ENCODE peak calls at places on chromosomes 5 and 9, in four cellular contexts. C, E, O and Q are unnamed samples.

GRCh38 chr5:96187309-96188027 is 225.8 kb upstream of the ELL2 start:
- DNase-seq in C (no peak), E (no peak), O (no peak), Q (no peak)

GRCh38 chr5:71778678-71779276 is 59.7 kb downstream of the CARTPT start:
- DNase-seq in C (peak), E (no peak), O (peak), Q (peak)

GRCh38 chr9:134055981-134056461 is 11.8 kb downstream of the BRD3 start:
- DNase-seq in C (no peak), E (no peak), O (peak), Q (no peak)

GRCh38 chr5:179553875-179554274 is 3.5 kb downstream of the RUFY1 start:
- DNase-seq in C (no peak), E (no peak), O (no peak), Q (no peak)

GRCh38 chr9:135404451-135405144 is 75.0 kb upstream of the PPP1R26 start:
- DNase-seq in C (no peak), E (no peak), O (no peak), Q (no peak)

GRCh38 chr5:154421868-154422267 is 23.9 kb upstream of the SAP30L start:
- DNase-seq in C (peak), E (peak), O (peak), Q (peak)

GRCh38 chr5:96752341-96753016 is 55.3 kb downstream of the ERAP1 start:
- DNase-seq in C (peak), E (peak), O (peak), Q (peak)

GRCh38 chr5:138755084-138755748 is 2.0 kb downstream of the CTNNA1 start:
- DNase-seq in C (no peak), E (no peak), O (no peak), Q (peak)

GRCh38 chr9:13264788-13265187 is 14.7 kb downstream of the MPDZ start:
- DNase-seq in C (no peak), E (no peak), O (no peak), Q (no peak)

GRCh38 chr9:126604059-126604685 is 9.6 kb upstream of the LMX1B start:
- DNase-seq in C (no peak), E (no peak), O (no peak), Q (no peak)

GRCh38 chr9:113734826-113735225 is 141.3 kb upstream of the ZNF618 start:
- DNase-seq in C (no peak), E (no peak), O (no peak), Q (no peak)

GRCh38 chr9:138022121-138022741 is 144.6 kb downstream of the CACNA1B start:
- DNase-seq in C (no peak), E (no peak), O (peak), Q (peak)

GRCh38 chr5:120614512-120614911 is 150.4 kb downstream of the PRR16 start:
- DNase-seq in C (no peak), E (no peak), O (no peak), Q (no peak)

GRCh38 chr9:23728736-23729135 is 97.3 kb downstream of the ELAVL2 start:
- DNase-seq in C (no peak), E (no peak), O (no peak), Q (no peak)

GRCh38 chr5:178346607-178347334 is 114.2 kb upstream of the PHYKPL start:
- DNase-seq in C (no peak), E (no peak), O (no peak), Q (no peak)

GRCh38 chr5:57858905-57859304 is 376.3 kb upstream of the ACTBL2 start:
- DNase-seq in C (no peak), E (no peak), O (no peak), Q (no peak)

GRCh38 chr9:81499021-81499454 is 190.3 kb downstream of the TLE1 start:
- DNase-seq in C (no peak), E (no peak), O (no peak), Q (no peak)

GRCh38 chr5:110790673-110791072 is 51.9 kb downstream of the SLC25A46 start:
- DNase-seq in C (no peak), E (no peak), O (peak), Q (no peak)

GRCh38 chr9:112112519-112112918 is 62.6 kb downstream of the SUSD1 start:
- DNase-seq in C (no peak), E (no peak), O (no peak), Q (no peak)

GRCh38 chr9:13568851-13569618 is 289.5 kb upstream of the MPDZ start:
- DNase-seq in C (no peak), E (no peak), O (no peak), Q (no peak)

GRCh38 chr9:78821126-78821822 is 524.3 kb downstream of the PSAT1 start:
- DNase-seq in C (peak), E (no peak), O (peak), Q (peak)

GRCh38 chr5:138241688-138242547 is 28.8 kb upstream of the CDC23 start:
- DNase-seq in C (no peak), E (peak), O (peak), Q (no peak)

GRCh38 chr9:129113645-129114304 is 2.6 kb downstream of the PTPA start:
- DNase-seq in C (no peak), E (no peak), O (no peak), Q (no peak)

GRCh38 chr5:107422494-107422893 is 248.2 kb downstream of the EFNA5 start:
- DNase-seq in C (peak), E (no peak), O (no peak), Q (peak)

GRCh38 chr5:38059876-38060275 is 198.5 kb upstream of the EGFLAM start:
- DNase-seq in C (no peak), E (no peak), O (no peak), Q (no peak)

GRCh38 chr5:8997542-8998070 is 548.3 kb downstream of the SEMA5A start:
- DNase-seq in C (no peak), E (no peak), O (no peak), Q (no peak)

GRCh38 chr5:8993031-8993430 is 552.8 kb downstream of the SEMA5A start:
- DNase-seq in C (peak), E (no peak), O (no peak), Q (peak)
- TF ChIP-seq CTCF in C (peak), E (no peak), O (peak), Q (peak)

DNA sequence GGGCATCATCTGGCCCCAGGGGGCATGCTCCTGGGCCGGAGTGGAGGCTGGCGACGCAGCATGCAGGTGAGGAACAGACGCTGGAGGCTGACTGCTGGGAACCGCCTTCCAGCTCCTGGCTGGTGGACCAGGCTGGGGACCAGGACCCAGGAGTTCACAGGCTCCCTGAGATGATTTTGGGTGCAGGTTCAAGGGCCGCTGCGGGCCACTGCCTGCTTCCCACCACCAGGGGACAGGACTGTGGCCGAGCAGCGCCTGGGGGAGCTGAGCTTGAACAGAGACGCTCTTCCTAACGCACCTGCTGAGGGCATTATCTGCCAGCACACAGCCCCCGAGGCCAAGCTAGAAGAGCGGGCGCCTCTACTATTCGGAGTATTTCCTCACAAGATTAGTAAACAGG is 132.1 kb upstream of the RAPGEF1 start:
- DNase-seq in C (no peak), E (no peak), O (no peak), Q (no peak)
- TF ChIP-seq CTCF in C (no peak), E (no peak), O (peak), Q (no peak)

DNA sequence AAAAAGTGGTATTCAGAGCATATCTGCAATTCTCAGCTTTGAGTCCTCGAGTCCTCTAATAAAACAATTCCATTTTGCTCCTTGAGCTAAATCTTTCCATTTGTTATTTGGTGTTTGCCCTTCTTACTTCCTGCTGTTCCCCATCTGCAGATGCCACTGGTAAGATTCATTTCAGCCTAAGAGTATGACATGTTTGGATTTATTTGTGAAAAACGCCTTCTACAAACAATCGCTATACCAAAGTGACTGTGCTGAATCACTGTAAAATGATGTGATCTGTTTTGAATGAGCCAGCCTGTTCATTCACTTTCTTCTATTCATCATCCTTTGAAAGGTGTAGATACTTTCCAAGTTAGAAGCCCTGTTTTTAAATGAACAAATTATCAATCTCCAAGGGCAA is 27.7 kb downstream of the KCTD16 start:
- DNase-seq in C (no peak), E (no peak), O (no peak), Q (no peak)
- TF ChIP-seq CTCF in C (no peak), E (no peak), O (no peak), Q (no peak)

GRCh38 chr5:130024006-130024405 is 119.7 kb downstream of the CHSY3 start:
- DNase-seq in C (no peak), E (no peak), O (no peak), Q (no peak)
- TF ChIP-seq CTCF in C (no peak), E (no peak), O (no peak), Q (no peak)

GRCh38 chr5:34898258-34898895 is 16.9 kb downstream of the RAD1 start:
- DNase-seq in C (peak), E (peak), O (peak), Q (peak)
- TF ChIP-seq CTCF in C (peak), E (peak), O (peak), Q (peak)

GRCh38 chr5:1277331-1277730 is 17.5 kb downstream of the TERT start:
- DNase-seq in C (no peak), E (no peak), O (no peak), Q (no peak)
- TF ChIP-seq CTCF in C (no peak), E (no peak), O (no peak), Q (no peak)

GRCh38 chr5:33260098-33260497 is 180.7 kb upstream of the TARS1 start:
- DNase-seq in C (no peak), E (no peak), O (no peak), Q (no peak)

GRCh38 chr5:33254581-33254980 is 186.2 kb upstream of the TARS1 start:
- DNase-seq in C (no peak), E (no peak), O (no peak), Q (no peak)

GRCh38 chr5:33258553-33258952 is 182.2 kb upstream of the TARS1 start:
- DNase-seq in C (no peak), E (no peak), O (no peak), Q (no peak)

GRCh38 chr5:33261305-33261704 is 179.5 kb upstream of the TARS1 start:
- DNase-seq in C (no peak), E (no peak), O (no peak), Q (no peak)

GRCh38 chr5:33257807-33258491 is 182.8 kb upstream of the TARS1 start:
- DNase-seq in C (no peak), E (no peak), O (no peak), Q (no peak)
- TF ChIP-seq CTCF in C (no peak), E (no peak), O (peak), Q (no peak)

GRCh38 chr9:109968702-109969450 is 188.9 kb downstream of the PALM2AKAP2 start:
- DNase-seq in C (peak), E (no peak), O (no peak), Q (peak)
- TF ChIP-seq CTCF in C (peak), E (no peak), O (peak), Q (peak)

GRCh38 chr5:175692235-175692995 is 34.5 kb downstream of the HRH2 start:
- DNase-seq in C (no peak), E (no peak), O (no peak), Q (no peak)
- TF ChIP-seq CTCF in C (no peak), E (no peak), O (no peak), Q (no peak)